ENCODE peak calls at places on chromosomes 11 and 22, in five cellular contexts. O is activated T-cell treated with anti-CD3 and anti-CD28 coated beads, Interleukin-2, amount 50 U/mL, for 24 hours; B is pancreas; H is effector memory CD4-positive, alpha-beta T cell; E is coronary artery. R is an unnamed sample.

GRCh38 chr11:47967577-47968230 is 12.7 kb upstream of the PTPRJ start:
- DNase-seq in O (no peak), B (no peak), H (no peak), E (no peak), R (no peak)

GRCh38 chr22:46406349-46406748 is 70.8 kb downstream of the TRMU start:
- DNase-seq in O (no peak), B (no peak), H (no peak), E (no peak), R (no peak)

GRCh38 chr11:121241300-121242176 is 51.0 kb upstream of the SC5D start:
- DNase-seq in O (no peak), B (no peak), H (no peak), E (no peak), R (no peak)

GRCh38 chr11:1574256-1575242 is 2.5 kb upstream of the DUSP8 start:
- DNase-seq in O (peak), B (peak), H (peak), E (no peak), R (no peak)

GRCh38 chr11:70371241-70371640 is 27.1 kb upstream of the CTTN start:
- DNase-seq in O (no peak), B (no peak), H (no peak), E (no peak), R (no peak)

GRCh38 chr11:104443387-104443786 is 279.4 kb upstream of the PDGFD start:
- DNase-seq in O (no peak), B (no peak), H (no peak), E (no peak), R (no peak)

GRCh38 chr11:3218483-3219280 is at the start of gene MRGPRG:
- DNase-seq in O (no peak), B (peak), H (no peak), E (peak), R (peak)

GRCh38 chr11:132126973-132127900 is 756.8 kb downstream of the NTM start:
- DNase-seq in O (no peak), B (no peak), H (no peak), E (no peak), R (no peak)

GRCh38 chr11:1226226-1226961 is 3.5 kb downstream of the MUC5B start:
- DNase-seq in O (no peak), B (peak), H (no peak), E (no peak), R (peak)

GRCh38 chr22:46041642-46042041 is 64.7 kb upstream of the WNT7B start:
- DNase-seq in O (no peak), B (peak), H (no peak), E (peak), R (no peak)

GRCh38 chr11:102560555-102561011 is 30.0 kb upstream of the MMP7 start:
- DNase-seq in O (no peak), B (no peak), H (no peak), E (no peak), R (no peak)

GRCh38 chr11:44805596-44805995 is 78.8 kb downstream of the TSPAN18 start:
- DNase-seq in O (no peak), B (no peak), H (no peak), E (no peak), R (no peak)

GRCh38 chr11:8807544-8808225 is 103.3 kb upstream of the AKIP1 start:
- DNase-seq in O (no peak), B (no peak), H (no peak), E (no peak), R (no peak)

GRCh38 chr11:34977039-34977906 is 60.9 kb downstream of the PDHX start:
- DNase-seq in O (no peak), B (no peak), H (no peak), E (no peak), R (no peak)

GRCh38 chr11:88384004-88384677 is 46.6 kb upstream of the CTSC start:
- DNase-seq in O (no peak), B (no peak), H (no peak), E (no peak), R (no peak)

GRCh38 chr11:122229611-122230386 is 113.8 kb upstream of the BLID start:
- DNase-seq in O (no peak), B (no peak), H (no peak), E (no peak), R (no peak)

GRCh38 chr11:12075822-12076821 is 34.3 kb upstream of the MICAL2 start:
- DNase-seq in O (no peak), B (no peak), H (no peak), E (peak), R (no peak)

GRCh38 chr11:62604460-62605130 is 2.9 kb upstream of the MTA2 start:
- DNase-seq in O (no peak), B (no peak), H (no peak), E (no peak), R (no peak)

GRCh38 chr11:73406619-73407018 is 30.4 kb downstream of the RELT start:
- DNase-seq in O (no peak), B (no peak), H (no peak), E (no peak), R (no peak)

GRCh38 chr11:66011239-66011784 is 496 bp upstream of the CST6 start:
- DNase-seq in O (no peak), B (no peak), H (no peak), E (no peak), R (no peak)

GRCh38 chr11:76371170-76371569 is 9.8 kb downstream of the THAP12 start:
- DNase-seq in O (no peak), B (no peak), H (no peak), E (no peak), R (no peak)

GRCh38 chr11:15967966-15968365 is 388.4 kb downstream of the SOX6 start:
- DNase-seq in O (no peak), B (no peak), H (no peak), E (no peak), R (no peak)

GRCh38 chr11:117299351-117300300 is 8.5 kb downstream of the BACE1-AS start:
- DNase-seq in O (no peak), B (peak), H (no peak), E (no peak), R (peak)

GRCh38 chr22:31248965-31249940 is 37.2 kb downstream of the LIMK2 start:
- DNase-seq in O (no peak), B (no peak), H (no peak), E (no peak), R (peak)

GRCh38 chr11:35066783-35067476 is 72.0 kb upstream of the CD44 start:
- DNase-seq in O (no peak), B (no peak), H (no peak), E (no peak), R (no peak)

GRCh38 chr11:124788521-124788920 is 11.7 kb downstream of the MSANTD2 start:
- DNase-seq in O (no peak), B (no peak), H (no peak), E (no peak), R (no peak)

GRCh38 chr22:36954251-36955014 is 41.0 kb downstream of the CSF2RB start:
- DNase-seq in O (no peak), B (no peak), H (no peak), E (no peak), R (peak)

GRCh38 chr22:30460147-30460546 is 11.7 kb downstream of the SEC14L3 start:
- DNase-seq in O (no peak), B (no peak), H (no peak), E (no peak), R (no peak)

GRCh38 chr11:27912916-27913315 is 195.0 kb downstream of the KIF18A start:
- DNase-seq in O (no peak), B (no peak), H (no peak), E (no peak), R (no peak)

GRCh38 chr22:23218867-23219251 is 38.5 kb downstream of the BCR start:
- DNase-seq in O (no peak), B (peak), H (no peak), E (no peak), R (no peak)

GRCh38 chr11:120335596-120335927 is 651 bp upstream of the ARHGEF12 start:
- DNase-seq in O (no peak), B (peak), H (no peak), E (no peak), R (no peak)

GRCh38 chr11:6201486-6201885 is 2.5 kb downstream of the OR52W1 start:
- DNase-seq in O (no peak), B (no peak), H (no peak), E (no peak), R (no peak)

GRCh38 chr22:45992737-45993136 is 15.8 kb upstream of the WNT7B start:
- DNase-seq in O (no peak), B (peak), H (no peak), E (no peak), R (no peak)

GRCh38 chr11:41788177-41788576 is 328.7 kb upstream of the LRRC4C start:
- DNase-seq in O (no peak), B (peak), H (no peak), E (no peak), R (no peak)

GRCh38 chr11:65777821-65778361 is 2.9 kb downstream of the AP5B1 start:
- DNase-seq in O (no peak), B (peak), H (no peak), E (peak), R (no peak)

GRCh38 chr11:12376259-12376971 is 956 bp upstream of the PARVA start:
- DNase-seq in O (no peak), B (peak), H (no peak), E (no peak), R (no peak)